ENCODE peak calls at places on chromosomes 1 and 21, in six cellular contexts. One of them, this sample, is unnamed.

GRCh38 chr1:14421977-14422609 is 176.4 kb upstream of the KAZN start:
- DNase-seq in CD8-positive, alpha-beta T cell: no peak
- DNase-seq in AG09319: no peak
- DNase-seq in astrocyte of the cerebellum: no peak
- DNase-seq in endothelial cell: no peak
- DNase-seq in nephron progenitor cell: no peak
- DNase-seq in this sample: no peak

GRCh38 chr1:42773420-42773819 is 6.4 kb downstream of the C1orf50 start:
- DNase-seq in CD8-positive, alpha-beta T cell: no peak
- DNase-seq in AG09319: no peak
- DNase-seq in astrocyte of the cerebellum: no peak
- DNase-seq in endothelial cell: no peak
- DNase-seq in nephron progenitor cell: no peak
- DNase-seq in this sample: no peak

GRCh38 chr1:227543283-227544066 is 19.9 kb upstream of the ZNF678 start:
- DNase-seq in CD8-positive, alpha-beta T cell: no peak
- DNase-seq in AG09319: no peak
- DNase-seq in astrocyte of the cerebellum: no peak
- DNase-seq in endothelial cell: no peak
- DNase-seq in nephron progenitor cell: no peak
- DNase-seq in this sample: no peak

GRCh38 chr1:26570287-26570686 is 40.7 kb downstream of the RPS6KA1 start:
- DNase-seq in CD8-positive, alpha-beta T cell: no peak
- DNase-seq in AG09319: no peak
- DNase-seq in astrocyte of the cerebellum: no peak
- DNase-seq in endothelial cell: no peak
- DNase-seq in nephron progenitor cell: no peak
- DNase-seq in this sample: no peak

GRCh38 chr1:1435094-1435903 is at the start of gene VWA1:
- DNase-seq in CD8-positive, alpha-beta T cell: peak
- DNase-seq in AG09319: peak
- DNase-seq in astrocyte of the cerebellum: no peak
- DNase-seq in endothelial cell: peak
- DNase-seq in nephron progenitor cell: peak
- DNase-seq in this sample: no peak

GRCh38 chr1:15785683-15786082 is 21.8 kb downstream of the UQCRHL start:
- DNase-seq in CD8-positive, alpha-beta T cell: no peak
- DNase-seq in AG09319: no peak
- DNase-seq in astrocyte of the cerebellum: no peak
- DNase-seq in endothelial cell: no peak
- DNase-seq in nephron progenitor cell: no peak
- DNase-seq in this sample: no peak

GRCh38 chr1:24890861-24891260 is 39.2 kb downstream of the RUNX3 start:
- DNase-seq in CD8-positive, alpha-beta T cell: no peak
- DNase-seq in AG09319: no peak
- DNase-seq in astrocyte of the cerebellum: no peak
- DNase-seq in endothelial cell: no peak
- DNase-seq in nephron progenitor cell: no peak
- DNase-seq in this sample: peak

GRCh38 chr1:33137800-33138199 is 44.0 kb downstream of the TRIM62 start:
- DNase-seq in CD8-positive, alpha-beta T cell: peak
- DNase-seq in AG09319: no peak
- DNase-seq in astrocyte of the cerebellum: no peak
- DNase-seq in endothelial cell: peak
- DNase-seq in nephron progenitor cell: peak
- DNase-seq in this sample: no peak

GRCh38 chr1:119227446-119227845 is 87.0 kb upstream of the WARS2 start:
- DNase-seq in CD8-positive, alpha-beta T cell: no peak
- DNase-seq in AG09319: no peak
- DNase-seq in astrocyte of the cerebellum: no peak
- DNase-seq in endothelial cell: peak
- DNase-seq in nephron progenitor cell: no peak
- DNase-seq in this sample: no peak

GRCh38 chr1:64471218-64471719 is 1.3 kb downstream of the CACHD1 start:
- DNase-seq in CD8-positive, alpha-beta T cell: no peak
- DNase-seq in AG09319: no peak
- DNase-seq in astrocyte of the cerebellum: no peak
- DNase-seq in endothelial cell: peak
- DNase-seq in nephron progenitor cell: peak
- DNase-seq in this sample: no peak

GRCh38 chr1:26408604-26409003 is 2.0 kb upstream of the LIN28A start:
- DNase-seq in CD8-positive, alpha-beta T cell: peak
- DNase-seq in AG09319: peak
- DNase-seq in astrocyte of the cerebellum: peak
- DNase-seq in endothelial cell: peak
- DNase-seq in nephron progenitor cell: peak
- DNase-seq in this sample: peak

GRCh38 chr1:199855580-199855979 is 171.9 kb upstream of the NR5A2 start:
- DNase-seq in CD8-positive, alpha-beta T cell: no peak
- DNase-seq in AG09319: no peak
- DNase-seq in astrocyte of the cerebellum: no peak
- DNase-seq in endothelial cell: no peak
- DNase-seq in nephron progenitor cell: no peak
- DNase-seq in this sample: no peak

GRCh38 chr1:43445618-43446387 is 7.9 kb downstream of the HYI start:
- DNase-seq in CD8-positive, alpha-beta T cell: no peak
- DNase-seq in AG09319: no peak
- DNase-seq in astrocyte of the cerebellum: no peak
- DNase-seq in endothelial cell: no peak
- DNase-seq in nephron progenitor cell: no peak
- DNase-seq in this sample: no peak

GRCh38 chr1:151990058-151990855 is 3.4 kb downstream of the S100A10 start:
- DNase-seq in CD8-positive, alpha-beta T cell: no peak
- DNase-seq in AG09319: no peak
- DNase-seq in astrocyte of the cerebellum: no peak
- DNase-seq in endothelial cell: no peak
- DNase-seq in nephron progenitor cell: no peak
- DNase-seq in this sample: no peak

GRCh38 chr1:151067185-151067584 is 3.4 kb upstream of the GABPB2 start:
- DNase-seq in CD8-positive, alpha-beta T cell: no peak
- DNase-seq in AG09319: no peak
- DNase-seq in astrocyte of the cerebellum: no peak
- DNase-seq in endothelial cell: no peak
- DNase-seq in nephron progenitor cell: no peak
- DNase-seq in this sample: no peak

GRCh38 chr21:38323721-38324591 is 67.2 kb downstream of the KCNJ15 start:
- DNase-seq in CD8-positive, alpha-beta T cell: no peak
- DNase-seq in AG09319: no peak
- DNase-seq in astrocyte of the cerebellum: peak
- DNase-seq in endothelial cell: no peak
- DNase-seq in nephron progenitor cell: peak
- DNase-seq in this sample: no peak

GRCh38 chr1:178651742-178652141 is 73.3 kb upstream of the RALGPS2 start:
- DNase-seq in CD8-positive, alpha-beta T cell: no peak
- DNase-seq in AG09319: no peak
- DNase-seq in astrocyte of the cerebellum: no peak
- DNase-seq in endothelial cell: no peak
- DNase-seq in nephron progenitor cell: no peak
- DNase-seq in this sample: no peak

GRCh38 chr21:42618713-42619112 is 34.7 kb upstream of the PDE9A start:
- DNase-seq in CD8-positive, alpha-beta T cell: no peak
- DNase-seq in AG09319: no peak
- DNase-seq in astrocyte of the cerebellum: no peak
- DNase-seq in endothelial cell: no peak
- DNase-seq in nephron progenitor cell: no peak
- DNase-seq in this sample: no peak

GRCh38 chr21:43188712-43189151 is 19.9 kb downstream of the CRYAA start:
- DNase-seq in CD8-positive, alpha-beta T cell: no peak
- DNase-seq in AG09319: no peak
- DNase-seq in astrocyte of the cerebellum: no peak
- DNase-seq in endothelial cell: no peak
- DNase-seq in nephron progenitor cell: no peak
- DNase-seq in this sample: peak

GRCh38 chr1:168179411-168180147 is 817 bp downstream of the TIPRL start:
- DNase-seq in CD8-positive, alpha-beta T cell: peak
- DNase-seq in AG09319: no peak
- DNase-seq in astrocyte of the cerebellum: no peak
- DNase-seq in endothelial cell: no peak
- DNase-seq in nephron progenitor cell: peak
- DNase-seq in this sample: no peak

GRCh38 chr21:16605588-16605987 is 875.8 kb downstream of the USP25 start:
- DNase-seq in CD8-positive, alpha-beta T cell: no peak
- DNase-seq in AG09319: no peak
- DNase-seq in astrocyte of the cerebellum: no peak
- DNase-seq in endothelial cell: no peak
- DNase-seq in nephron progenitor cell: no peak
- DNase-seq in this sample: no peak

GRCh38 chr1:228095161-228095560 is 8.0 kb downstream of the C1orf35 start:
- DNase-seq in CD8-positive, alpha-beta T cell: no peak
- DNase-seq in AG09319: no peak
- DNase-seq in astrocyte of the cerebellum: no peak
- DNase-seq in endothelial cell: no peak
- DNase-seq in nephron progenitor cell: no peak
- DNase-seq in this sample: no peak

GRCh38 chr1:6080469-6080868 is 34.8 kb downstream of the KCNAB2 start:
- DNase-seq in CD8-positive, alpha-beta T cell: no peak
- DNase-seq in AG09319: no peak
- DNase-seq in astrocyte of the cerebellum: no peak
- DNase-seq in endothelial cell: no peak
- DNase-seq in nephron progenitor cell: no peak
- DNase-seq in this sample: no peak

GRCh38 chr1:24745711-24746582 is 700 bp downstream of the CLIC4 start:
- DNase-seq in CD8-positive, alpha-beta T cell: no peak
- DNase-seq in AG09319: peak
- DNase-seq in astrocyte of the cerebellum: peak
- DNase-seq in endothelial cell: peak
- DNase-seq in nephron progenitor cell: no peak
- DNase-seq in this sample: no peak

GRCh38 chr1:66365628-66366027 is 168.3 kb upstream of the SGIP1 start:
- DNase-seq in CD8-positive, alpha-beta T cell: no peak
- DNase-seq in AG09319: no peak
- DNase-seq in astrocyte of the cerebellum: no peak
- DNase-seq in endothelial cell: no peak
- DNase-seq in nephron progenitor cell: no peak
- DNase-seq in this sample: no peak

GRCh38 chr1:97350662-97351061 is 570.2 kb downstream of the DPYD start:
- DNase-seq in CD8-positive, alpha-beta T cell: no peak
- DNase-seq in AG09319: peak
- DNase-seq in astrocyte of the cerebellum: no peak
- DNase-seq in endothelial cell: no peak
- DNase-seq in nephron progenitor cell: no peak
- DNase-seq in this sample: no peak

GRCh38 chr1:235617808-235618207 is 31.8 kb downstream of the GNG4 start:
- DNase-seq in CD8-positive, alpha-beta T cell: no peak
- DNase-seq in AG09319: no peak
- DNase-seq in astrocyte of the cerebellum: no peak
- DNase-seq in endothelial cell: no peak
- DNase-seq in nephron progenitor cell: no peak
- DNase-seq in this sample: no peak
- TF ChIP-seq CTCF in CD8-positive, alpha-beta T cell: no peak
- TF ChIP-seq CTCF in AG09319: peak
- TF ChIP-seq CTCF in astrocyte of the cerebellum: peak
- TF ChIP-seq CTCF in endothelial cell: no peak
- TF ChIP-seq CTCF in nephron progenitor cell: no peak
- TF ChIP-seq CTCF in this sample: no peak

GRCh38 chr1:185238447-185238846 is 78.6 kb downstream of the IVNS1ABP start:
- DNase-seq in CD8-positive, alpha-beta T cell: no peak
- DNase-seq in AG09319: no peak
- DNase-seq in astrocyte of the cerebellum: no peak
- DNase-seq in endothelial cell: no peak
- DNase-seq in nephron progenitor cell: no peak
- DNase-seq in this sample: no peak
- TF ChIP-seq CTCF in CD8-positive, alpha-beta T cell: peak
- TF ChIP-seq CTCF in AG09319: peak
- TF ChIP-seq CTCF in astrocyte of the cerebellum: peak
- TF ChIP-seq CTCF in endothelial cell: no peak
- TF ChIP-seq CTCF in nephron progenitor cell: no peak
- TF ChIP-seq CTCF in this sample: peak

GRCh38 chr1:41320860-41321259 is 40.4 kb upstream of the FOXO6 start:
- DNase-seq in CD8-positive, alpha-beta T cell: no peak
- DNase-seq in AG09319: no peak
- DNase-seq in astrocyte of the cerebellum: no peak
- DNase-seq in endothelial cell: no peak
- DNase-seq in nephron progenitor cell: no peak
- DNase-seq in this sample: no peak

GRCh38 chr1:41321277-41321676 is 40.0 kb upstream of the FOXO6 start:
- DNase-seq in CD8-positive, alpha-beta T cell: no peak
- DNase-seq in AG09319: no peak
- DNase-seq in astrocyte of the cerebellum: no peak
- DNase-seq in endothelial cell: no peak
- DNase-seq in nephron progenitor cell: no peak
- DNase-seq in this sample: no peak

GRCh38 chr1:41322101-41322661 is 39.1 kb upstream of the FOXO6 start:
- DNase-seq in CD8-positive, alpha-beta T cell: no peak
- DNase-seq in AG09319: no peak
- DNase-seq in astrocyte of the cerebellum: no peak
- DNase-seq in endothelial cell: no peak
- DNase-seq in nephron progenitor cell: no peak
- DNase-seq in this sample: no peak

GRCh38 chr1:41323243-41323642 is 38.0 kb upstream of the FOXO6 start:
- DNase-seq in CD8-positive, alpha-beta T cell: no peak
- DNase-seq in AG09319: no peak
- DNase-seq in astrocyte of the cerebellum: no peak
- DNase-seq in endothelial cell: no peak
- DNase-seq in nephron progenitor cell: no peak
- DNase-seq in this sample: no peak

GRCh38 chr1:41322835-41323234 is 38.4 kb upstream of the FOXO6 start:
- DNase-seq in CD8-positive, alpha-beta T cell: no peak
- DNase-seq in AG09319: no peak
- DNase-seq in astrocyte of the cerebellum: no peak
- DNase-seq in endothelial cell: peak
- DNase-seq in nephron progenitor cell: peak
- DNase-seq in this sample: no peak
- TF ChIP-seq CTCF in CD8-positive, alpha-beta T cell: no peak
- TF ChIP-seq CTCF in AG09319: peak
- TF ChIP-seq CTCF in astrocyte of the cerebellum: peak
- TF ChIP-seq CTCF in endothelial cell: peak
- TF ChIP-seq CTCF in nephron progenitor cell: peak
- TF ChIP-seq CTCF in this sample: no peak

GRCh38 chr1:162147760-162148159 is 78.3 kb downstream of the NOS1AP start:
- DNase-seq in CD8-positive, alpha-beta T cell: no peak
- DNase-seq in AG09319: no peak
- DNase-seq in astrocyte of the cerebellum: peak
- DNase-seq in endothelial cell: no peak
- DNase-seq in nephron progenitor cell: no peak
- DNase-seq in this sample: no peak
- TF ChIP-seq CTCF in CD8-positive, alpha-beta T cell: no peak
- TF ChIP-seq CTCF in AG09319: no peak
- TF ChIP-seq CTCF in astrocyte of the cerebellum: no peak
- TF ChIP-seq CTCF in endothelial cell: no peak
- TF ChIP-seq CTCF in nephron progenitor cell: no peak
- TF ChIP-seq CTCF in this sample: no peak

GRCh38 chr1:163170975-163171676 is 31.6 kb downstream of the RGS5 start:
- DNase-seq in CD8-positive, alpha-beta T cell: no peak
- DNase-seq in AG09319: no peak
- DNase-seq in astrocyte of the cerebellum: no peak
- DNase-seq in endothelial cell: no peak
- DNase-seq in nephron progenitor cell: no peak
- DNase-seq in this sample: no peak
- TF ChIP-seq CTCF in CD8-positive, alpha-beta T cell: no peak
- TF ChIP-seq CTCF in AG09319: peak
- TF ChIP-seq CTCF in astrocyte of the cerebellum: peak
- TF ChIP-seq CTCF in endothelial cell: peak
- TF ChIP-seq CTCF in nephron progenitor cell: peak
- TF ChIP-seq CTCF in this sample: no peak

This sample was measured in CD14-positive monocyte.